ENCODE peak calls at places on chromosomes 12 and 14, in five cellular contexts. Q is uterus, P is pancreas, M is stomach, B is astrocyte. K is an unnamed sample.

GRCh38 chr14:75283884-75284563 is 5.4 kb downstream of the FOS start:
- DNase-seq in Q (no peak), P (no peak), M (peak; percentile 60), B (peak; percentile 39), K (no peak)

GRCh38 chr14:38207830-38208815 is at the start of gene SSTR1:
- DNase-seq in Q (no peak), P (peak; percentile 83), M (peak; percentile 94), B (no peak), K (no peak)

GRCh38 chr12:59895161-59895785 is 299.4 kb downstream of the SLC16A7 start:
- DNase-seq in Q (no peak), P (no peak), M (no peak), B (no peak), K (no peak)

GRCh38 chr12:124441443-124442190 is 125.8 kb downstream of the NCOR2 start:
- DNase-seq in Q (no peak), P (no peak), M (no peak), B (peak; percentile 98), K (peak; percentile 72)

GRCh38 chr12:74111688-74112360 is 425.8 kb upstream of the ATXN7L3B start:
- DNase-seq in Q (no peak), P (no peak), M (no peak), B (no peak), K (no peak)

GRCh38 chr14:92677087-92677668 is 71.2 kb downstream of the LGMN start:
- DNase-seq in Q (no peak), P (no peak), M (no peak), B (no peak), K (no peak)

GRCh38 chr12:29726321-29726692 is 57.4 kb downstream of the TMTC1 start:
- DNase-seq in Q (no peak), P (no peak), M (no peak), B (peak; percentile 42), K (no peak)

GRCh38 chr12:87930033-87930432 is 99.2 kb downstream of the C12orf50 start:
- DNase-seq in Q (no peak), P (no peak), M (no peak), B (peak; percentile 66), K (peak; percentile 66)

GRCh38 chr12:8493084-8493483 is 20.2 kb upstream of the CLEC4D start:
- DNase-seq in Q (no peak), P (no peak), M (no peak), B (no peak), K (no peak)

GRCh38 chr14:102474934-102475333 is 34.6 kb downstream of the ANKRD9 start:
- DNase-seq in Q (no peak), P (no peak), M (peak; percentile 35), B (peak; percentile 13), K (peak; percentile 7)

GRCh38 chr12:19431407-19432308 is 7.6 kb upstream of the AEBP2 start:
- DNase-seq in Q (no peak), P (no peak), M (no peak), B (peak; percentile 87), K (peak; percentile 61)

GRCh38 chr14:56798447-56799326 is 11.6 kb downstream of the OTX2 start:
- DNase-seq in Q (no peak), P (no peak), M (no peak), B (no peak), K (no peak)

GRCh38 chr14:34338056-34338455 is 124.0 kb downstream of the SPTSSA start:
- DNase-seq in Q (no peak), P (no peak), M (no peak), B (no peak), K (no peak)

GRCh38 chr12:6612247-6612646 is 5.1 kb upstream of the CHD4 start:
- DNase-seq in Q (peak; percentile 28), P (no peak), M (no peak), B (no peak), K (no peak)

GRCh38 chr14:61653507-61653906 is 41.8 kb upstream of the HIF1A start:
- DNase-seq in Q (peak; percentile 24), P (no peak), M (no peak), B (peak; percentile 62), K (peak; percentile 53)

GRCh38 chr12:53051058-53051880 is 1.4 kb downstream of the TNS2 start:
- DNase-seq in Q (peak; percentile 78), P (peak; percentile 61), M (peak; percentile 59), B (no peak), K (no peak)

GRCh38 chr12:46585854-46586621 is 213.5 kb upstream of the SLC38A2 start:
- DNase-seq in Q (no peak), P (peak; percentile 48), M (peak; percentile 72), B (peak; percentile 77), K (peak; percentile 78)

GRCh38 chr14:101254805-101255764 is 306.2 kb upstream of the DIO3 start:
- DNase-seq in Q (peak; percentile 46), P (no peak), M (no peak), B (peak; percentile 82), K (no peak)

GRCh38 chr12:131102991-131103609 is 149.4 kb downstream of the ADGRD1 start:
- DNase-seq in Q (peak; percentile 14), P (no peak), M (peak; percentile 26), B (no peak), K (no peak)

GRCh38 chr12:106106129-106106566 is 32.6 kb downstream of the NUAK1 start:
- DNase-seq in Q (no peak), P (no peak), M (no peak), B (no peak), K (no peak)

GRCh38 chr14:44053422-44053821 is 453.7 kb downstream of the FSCB start:
- DNase-seq in Q (no peak), P (no peak), M (no peak), B (no peak), K (no peak)

GRCh38 chr12:12070674-12071661 is at the start of gene BCL2L14:
- DNase-seq in Q (no peak), P (no peak), M (no peak), B (peak; percentile 12), K (no peak)

GRCh38 chr14:68548194-68549056 is 244.4 kb downstream of the ZFP36L1 start:
- DNase-seq in Q (peak; percentile 95), P (peak; percentile 48), M (peak; percentile 48), B (peak; percentile 99), K (peak; percentile 96)

GRCh38 chr12:95739561-95740313 is 50.8 kb downstream of the NTN4 start:
- DNase-seq in Q (peak; percentile 20), P (peak; percentile 54), M (no peak), B (no peak), K (no peak)

GRCh38 chr12:123106640-123107359 is 44.1 kb downstream of the PITPNM2 start:
- DNase-seq in Q (no peak), P (no peak), M (no peak), B (no peak), K (no peak)

GRCh38 chr14:95499354-95499750 is 17.1 kb downstream of the SYNE3 start:
- DNase-seq in Q (no peak), P (no peak), M (no peak), B (no peak), K (no peak)

GRCh38 chr14:95500201-95500681 is 16.2 kb downstream of the SYNE3 start:
- DNase-seq in Q (no peak), P (no peak), M (no peak), B (no peak), K (no peak)

GRCh38 chr14:95502381-95502950 is 14.0 kb downstream of the SYNE3 start:
- DNase-seq in Q (no peak), P (no peak), M (no peak), B (no peak), K (no peak)

GRCh38 chr14:95498622-95499353 is 17.7 kb downstream of the SYNE3 start:
- DNase-seq in Q (no peak), P (no peak), M (no peak), B (no peak), K (no peak)

GRCh38 chr14:95500772-95501401 is 15.6 kb downstream of the SYNE3 start:
- DNase-seq in Q (peak; percentile 64), P (no peak), M (peak; percentile 51), B (peak; percentile 78), K (peak; percentile 65)
- H3K27ac ChIP-seq in Q (peak overlapping the region; percentile 60), P (no peak overlapping the region), M (peak overlapping the region; percentile 34), B (peak overlapping the region; percentile 3), K (peak overlapping the region; percentile 39)

GRCh38 chr14:63045234-63045611 is at the start of gene KCNH5:
- DNase-seq in Q (peak; percentile 18), P (no peak), M (no peak), B (peak; percentile 39), K (no peak)

GRCh38 chr14:63045612-63046320 is 508 bp upstream of the KCNH5 start:
- DNase-seq in Q (peak; percentile 18), P (peak; percentile 31), M (no peak), B (peak; percentile 39), K (peak; percentile 26)

DNA sequence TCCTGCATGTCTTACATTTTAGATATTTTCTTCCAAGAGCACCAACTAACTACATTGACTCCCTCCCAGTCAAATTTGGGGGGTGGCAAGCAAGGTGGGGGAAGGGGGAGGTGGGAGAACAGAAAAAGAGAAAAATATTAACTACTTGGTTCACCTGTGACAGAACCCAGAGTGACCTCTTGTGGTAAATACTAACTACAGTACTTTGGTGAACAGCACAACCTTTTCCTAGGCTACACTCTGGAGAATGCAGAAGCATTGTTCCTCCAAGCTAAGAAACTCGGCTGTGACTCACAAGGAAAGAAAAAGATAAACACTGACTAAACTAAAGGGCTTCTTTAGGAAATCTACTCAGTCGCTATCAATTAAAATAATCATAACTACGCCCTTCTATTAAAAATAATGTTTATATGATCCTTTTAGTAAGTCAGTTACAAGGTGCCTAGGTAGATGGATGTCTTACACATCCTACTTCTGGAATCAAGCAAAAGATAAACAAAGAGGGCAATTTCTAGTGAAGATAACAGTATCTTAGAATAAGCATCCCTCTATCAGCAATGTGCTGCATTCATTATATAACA is 5.4 kb downstream of the KCNH5 start:
- DNase-seq in Q (no peak), P (no peak), M (no peak), B (peak; percentile 69), K (peak; percentile 59)
- TF ChIP-seq CTCF in Q (no peak), P (no peak), M (no peak), B (peak; percentile 13), K (peak; percentile 49)

DNA sequence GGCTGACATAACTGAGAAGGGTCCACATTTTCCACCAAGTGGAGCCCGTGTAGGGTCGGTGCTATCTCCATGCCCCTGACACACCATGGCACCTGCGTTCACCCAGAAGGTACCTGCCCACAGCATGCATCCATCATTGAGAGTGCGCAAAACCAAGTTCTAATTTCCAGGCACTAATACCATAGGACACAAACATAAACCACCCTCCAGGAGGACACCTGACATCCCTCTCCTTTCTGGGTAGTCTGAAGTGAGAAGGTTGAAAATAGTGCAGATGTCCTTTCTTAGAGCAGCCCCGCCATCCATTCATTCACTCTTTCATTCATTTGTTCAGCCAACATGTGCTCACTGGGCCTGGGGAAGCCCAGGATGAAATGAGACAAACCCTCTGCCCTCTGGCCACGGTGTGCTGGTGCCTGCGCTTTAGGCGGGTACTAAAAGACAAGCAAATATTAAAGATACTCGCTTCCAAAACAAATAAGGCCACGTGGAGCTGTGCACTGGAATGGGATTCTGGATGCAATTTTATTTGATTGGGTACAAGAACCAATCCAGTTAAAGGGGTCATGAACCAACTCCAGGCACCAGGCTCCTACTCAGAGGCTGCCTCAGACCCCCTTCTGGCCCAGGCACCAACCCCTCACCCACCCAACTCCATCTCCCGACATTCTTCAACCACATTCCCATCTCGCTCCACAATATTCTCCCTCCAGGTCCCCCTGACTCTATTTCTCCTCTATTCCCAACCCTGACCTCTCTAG is 1.2 kb downstream of the TTC7B start:
- DNase-seq in Q (no peak), P (no peak), M (no peak), B (no peak), K (no peak)
- H3K4me3 ChIP-seq in Q (peak overlapping the region; percentile 81), P (peak overlapping the region; percentile 79), M (peak overlapping the region; percentile 71), B (peak overlapping the region; percentile 66), K (peak overlapping the region; percentile 75)

DNA sequence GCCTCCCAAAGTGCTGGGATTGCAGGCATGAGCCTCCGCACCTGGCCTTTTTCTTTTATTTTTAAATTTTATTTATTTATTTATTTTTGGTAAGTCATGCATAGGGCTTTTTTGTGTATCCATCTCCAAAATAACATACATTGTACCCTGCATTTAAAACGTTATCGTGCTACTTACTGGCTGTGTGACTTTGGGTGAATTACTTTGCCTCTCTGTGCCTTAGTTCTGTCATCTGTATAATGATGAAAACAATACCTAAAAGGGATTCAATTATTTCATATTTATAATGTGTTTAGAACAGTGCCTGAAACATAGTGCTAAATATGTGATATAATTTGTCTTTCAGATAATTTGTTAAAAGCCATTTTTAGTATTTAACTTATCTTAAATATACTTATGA is 19.6 kb downstream of the ZCRB1 start:
- DNase-seq in Q (no peak), P (no peak), M (no peak), B (no peak), K (no peak)
- H3K27ac ChIP-seq in Q (no peak overlapping the region), P (no peak overlapping the region), M (no peak overlapping the region), B (no peak overlapping the region), K (no peak overlapping the region)